ENCODE peak calls at places on chromosomes 11 and 22, in eight cellular contexts. One of them, this sample, is unnamed.
A peak's percentile ranks its signal among the peaks of the same experiment; 100 is the strongest.

GRCh38 chr11:58919561-58919960 is 19.7 kb upstream of the GLYATL1 start:
- DNase-seq in fibroblast of the aortic adventitia: peak; percentile 71
- DNase-seq in A549: no peak
- DNase-seq in OCI-LY7: no peak
- DNase-seq in cardiac muscle cell: no peak
- DNase-seq in progenitor cell of endocrine pancreas: no peak
- DNase-seq in mammary epithelial cell: no peak
- DNase-seq in choroid plexus epithelial cell: peak; percentile 15
- DNase-seq in this sample: no peak

GRCh38 chr11:70201876-70202861 is 927 bp upstream of the FADD start:
- DNase-seq in cardiac muscle cell: no peak
- DNase-seq in fibroblast of the aortic adventitia: peak; percentile 47
- DNase-seq in choroid plexus epithelial cell: peak; percentile 61
- DNase-seq in OCI-LY7: no peak
- DNase-seq in A549: no peak
- DNase-seq in mammary epithelial cell: no peak
- DNase-seq in progenitor cell of endocrine pancreas: no peak
- DNase-seq in this sample: no peak

GRCh38 chr11:126522152-126522551 is 166.7 kb downstream of the ST3GAL4 start:
- DNase-seq in fibroblast of the aortic adventitia: peak; percentile 2
- DNase-seq in choroid plexus epithelial cell: no peak
- DNase-seq in A549: peak; percentile 20
- DNase-seq in cardiac muscle cell: no peak
- DNase-seq in OCI-LY7: no peak
- DNase-seq in progenitor cell of endocrine pancreas: no peak
- DNase-seq in mammary epithelial cell: no peak
- DNase-seq in this sample: no peak

GRCh38 chr22:39234157-39234793 is 10.5 kb downstream of the PDGFB start:
- DNase-seq in A549: no peak
- DNase-seq in progenitor cell of endocrine pancreas: no peak
- DNase-seq in cardiac muscle cell: no peak
- DNase-seq in fibroblast of the aortic adventitia: no peak
- DNase-seq in choroid plexus epithelial cell: peak; percentile 72
- DNase-seq in OCI-LY7: no peak
- DNase-seq in mammary epithelial cell: no peak
- DNase-seq in this sample: no peak

GRCh38 chr22:48919851-48920589 is 907.7 kb downstream of the BRD1 start:
- DNase-seq in fibroblast of the aortic adventitia: no peak
- DNase-seq in choroid plexus epithelial cell: no peak
- DNase-seq in A549: no peak
- DNase-seq in mammary epithelial cell: no peak
- DNase-seq in OCI-LY7: no peak
- DNase-seq in cardiac muscle cell: no peak
- DNase-seq in progenitor cell of endocrine pancreas: no peak
- DNase-seq in this sample: no peak

GRCh38 chr11:27506200-27507182 is at the start of gene LIN7C:
- DNase-seq in choroid plexus epithelial cell: peak; percentile 96
- DNase-seq in cardiac muscle cell: peak; percentile 97
- DNase-seq in mammary epithelial cell: peak; percentile 92
- DNase-seq in OCI-LY7: peak; percentile 97
- DNase-seq in fibroblast of the aortic adventitia: peak; percentile 94
- DNase-seq in A549: peak; percentile 96
- DNase-seq in progenitor cell of endocrine pancreas: peak; percentile 91
- DNase-seq in this sample: peak; percentile 89

GRCh38 chr22:23075050-23075449 is 4.7 kb downstream of the GNAZ start:
- DNase-seq in cardiac muscle cell: no peak
- DNase-seq in OCI-LY7: no peak
- DNase-seq in mammary epithelial cell: no peak
- DNase-seq in choroid plexus epithelial cell: no peak
- DNase-seq in progenitor cell of endocrine pancreas: no peak
- DNase-seq in fibroblast of the aortic adventitia: no peak
- DNase-seq in A549: no peak
- DNase-seq in this sample: no peak

GRCh38 chr11:116732740-116733385 is 39.9 kb downstream of the BUD13 start:
- DNase-seq in OCI-LY7: peak; percentile 73
- DNase-seq in mammary epithelial cell: peak; percentile 40
- DNase-seq in fibroblast of the aortic adventitia: peak; percentile 70
- DNase-seq in progenitor cell of endocrine pancreas: peak; percentile 50
- DNase-seq in choroid plexus epithelial cell: peak; percentile 84
- DNase-seq in cardiac muscle cell: peak; percentile 82
- DNase-seq in A549: peak; percentile 62
- DNase-seq in this sample: peak; percentile 89

GRCh38 chr11:124114942-124115781 is at the start of gene VWA5A:
- DNase-seq in mammary epithelial cell: peak; percentile 90
- DNase-seq in cardiac muscle cell: peak; percentile 83
- DNase-seq in choroid plexus epithelial cell: peak; percentile 93
- DNase-seq in fibroblast of the aortic adventitia: peak; percentile 89
- DNase-seq in OCI-LY7: peak; percentile 61
- DNase-seq in progenitor cell of endocrine pancreas: no peak
- DNase-seq in A549: peak; percentile 52
- DNase-seq in this sample: peak; percentile 75

GRCh38 chr11:123216249-123216648 is 21.2 kb upstream of the CLMP start:
- DNase-seq in fibroblast of the aortic adventitia: no peak
- DNase-seq in choroid plexus epithelial cell: no peak
- DNase-seq in A549: no peak
- DNase-seq in progenitor cell of endocrine pancreas: no peak
- DNase-seq in OCI-LY7: no peak
- DNase-seq in cardiac muscle cell: no peak
- DNase-seq in mammary epithelial cell: no peak
- DNase-seq in this sample: no peak

GRCh38 chr11:128865490-128865889 is 1.6 kb downstream of the KCNJ1 start:
- DNase-seq in mammary epithelial cell: peak; percentile 40
- DNase-seq in A549: no peak
- DNase-seq in OCI-LY7: no peak
- DNase-seq in cardiac muscle cell: no peak
- DNase-seq in choroid plexus epithelial cell: no peak
- DNase-seq in progenitor cell of endocrine pancreas: no peak
- DNase-seq in fibroblast of the aortic adventitia: no peak
- DNase-seq in this sample: no peak

GRCh38 chr11:126059238-126059761 is 3.4 kb downstream of the CDON start:
- DNase-seq in mammary epithelial cell: no peak
- DNase-seq in A549: no peak
- DNase-seq in choroid plexus epithelial cell: no peak
- DNase-seq in progenitor cell of endocrine pancreas: no peak
- DNase-seq in fibroblast of the aortic adventitia: no peak
- DNase-seq in cardiac muscle cell: no peak
- DNase-seq in OCI-LY7: no peak
- DNase-seq in this sample: no peak

GRCh38 chr11:26741036-26741435 is 19.2 kb upstream of the SLC5A12 start:
- DNase-seq in progenitor cell of endocrine pancreas: no peak
- DNase-seq in A549: no peak
- DNase-seq in OCI-LY7: no peak
- DNase-seq in fibroblast of the aortic adventitia: peak; percentile 58
- DNase-seq in choroid plexus epithelial cell: peak; percentile 75
- DNase-seq in mammary epithelial cell: no peak
- DNase-seq in cardiac muscle cell: no peak
- DNase-seq in this sample: no peak

GRCh38 chr11:2089536-2090165 is 49.5 kb downstream of the IGF2 start:
- DNase-seq in OCI-LY7: peak; percentile 73
- DNase-seq in choroid plexus epithelial cell: peak; percentile 58
- DNase-seq in A549: peak; percentile 76
- DNase-seq in progenitor cell of endocrine pancreas: no peak
- DNase-seq in mammary epithelial cell: peak; percentile 31
- DNase-seq in fibroblast of the aortic adventitia: peak; percentile 7
- DNase-seq in cardiac muscle cell: no peak
- DNase-seq in this sample: peak; percentile 69

GRCh38 chr11:48028909-48029685 is 48.7 kb downstream of the PTPRJ start:
- DNase-seq in choroid plexus epithelial cell: peak; percentile 62
- DNase-seq in mammary epithelial cell: no peak
- DNase-seq in A549: no peak
- DNase-seq in fibroblast of the aortic adventitia: peak; percentile 46
- DNase-seq in cardiac muscle cell: no peak
- DNase-seq in OCI-LY7: peak; percentile 58
- DNase-seq in progenitor cell of endocrine pancreas: no peak
- DNase-seq in this sample: no peak

GRCh38 chr11:65216830-65217229 is 35.1 kb downstream of the CAPN1 start:
- DNase-seq in choroid plexus epithelial cell: no peak
- DNase-seq in A549: no peak
- DNase-seq in fibroblast of the aortic adventitia: no peak
- DNase-seq in progenitor cell of endocrine pancreas: no peak
- DNase-seq in OCI-LY7: no peak
- DNase-seq in cardiac muscle cell: no peak
- DNase-seq in mammary epithelial cell: no peak
- DNase-seq in this sample: no peak

DNA sequence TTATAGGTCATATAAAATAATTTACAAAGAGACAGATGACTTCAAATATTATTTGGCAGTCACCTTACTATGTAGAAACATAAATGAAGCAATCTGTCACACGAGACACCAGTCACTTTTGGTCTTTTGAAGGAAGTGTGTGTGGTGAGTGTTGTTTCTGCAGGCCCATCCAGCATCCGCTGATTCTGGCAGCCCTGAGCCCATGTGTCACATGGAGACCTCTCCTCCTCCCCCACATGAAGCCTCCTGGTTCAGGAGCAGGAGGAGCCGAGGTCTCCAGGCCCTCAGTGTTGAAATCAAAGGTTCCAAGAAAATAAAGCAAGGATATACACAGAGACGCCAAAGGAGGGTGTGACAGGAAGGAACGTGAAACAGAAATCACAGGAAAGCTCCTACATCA is 60.1 kb downstream of the ARFGAP3 start:
- DNase-seq in mammary epithelial cell: no peak
- DNase-seq in cardiac muscle cell: no peak
- DNase-seq in A549: no peak
- DNase-seq in OCI-LY7: no peak
- DNase-seq in progenitor cell of endocrine pancreas: no peak
- DNase-seq in fibroblast of the aortic adventitia: no peak
- DNase-seq in choroid plexus epithelial cell: peak; percentile 48
- DNase-seq in this sample: no peak
- TF ChIP-seq CTCF in mammary epithelial cell: no peak
- TF ChIP-seq CTCF in cardiac muscle cell: no peak
- TF ChIP-seq CTCF in A549: no peak
- TF ChIP-seq CTCF in OCI-LY7: no peak
- TF ChIP-seq CTCF in progenitor cell of endocrine pancreas: no peak
- TF ChIP-seq CTCF in fibroblast of the aortic adventitia: no peak
- TF ChIP-seq CTCF in choroid plexus epithelial cell: no peak
- TF ChIP-seq CTCF in this sample: no peak

DNA sequence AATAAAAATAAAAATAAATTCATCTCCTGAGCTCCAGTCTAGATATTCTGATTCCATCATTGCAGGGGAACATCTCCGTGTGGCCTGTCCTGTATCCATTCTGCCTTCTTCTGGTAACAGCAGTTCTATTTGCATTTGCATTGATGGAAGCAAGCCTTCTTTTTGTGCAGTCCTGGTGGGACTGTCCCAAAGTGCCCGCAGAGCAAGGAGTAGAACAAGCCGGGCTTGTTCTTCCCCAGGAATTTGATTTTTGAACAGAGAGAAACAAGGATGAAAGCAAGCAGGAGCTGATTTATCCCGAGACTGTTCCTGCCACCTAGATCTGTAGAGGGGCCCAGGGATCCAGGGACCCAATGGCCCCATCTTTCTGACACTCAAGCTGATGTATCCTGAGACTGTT is 65.4 kb downstream of the SYN3 start:
- DNase-seq in mammary epithelial cell: no peak
- DNase-seq in fibroblast of the aortic adventitia: no peak
- DNase-seq in A549: no peak
- DNase-seq in OCI-LY7: no peak
- DNase-seq in cardiac muscle cell: no peak
- DNase-seq in progenitor cell of endocrine pancreas: no peak
- DNase-seq in choroid plexus epithelial cell: no peak
- DNase-seq in this sample: no peak
- TF ChIP-seq CTCF in mammary epithelial cell: no peak
- TF ChIP-seq CTCF in fibroblast of the aortic adventitia: no peak
- TF ChIP-seq CTCF in A549: no peak
- TF ChIP-seq CTCF in OCI-LY7: no peak
- TF ChIP-seq CTCF in cardiac muscle cell: no peak
- TF ChIP-seq CTCF in progenitor cell of endocrine pancreas: no peak
- TF ChIP-seq CTCF in choroid plexus epithelial cell: no peak
- TF ChIP-seq CTCF in this sample: no peak

GRCh38 chr22:20109411-20110358 is 6.2 kb upstream of the RANBP1 start:
- DNase-seq in cardiac muscle cell: no peak
- DNase-seq in A549: no peak
- DNase-seq in progenitor cell of endocrine pancreas: no peak
- DNase-seq in mammary epithelial cell: no peak
- DNase-seq in fibroblast of the aortic adventitia: no peak
- DNase-seq in OCI-LY7: no peak
- DNase-seq in choroid plexus epithelial cell: no peak
- DNase-seq in this sample: no peak

GRCh38 chr22:20110359-20110985 is 5.4 kb upstream of the RANBP1 start:
- DNase-seq in A549: no peak
- DNase-seq in cardiac muscle cell: no peak
- DNase-seq in OCI-LY7: no peak
- DNase-seq in mammary epithelial cell: no peak
- DNase-seq in choroid plexus epithelial cell: no peak
- DNase-seq in fibroblast of the aortic adventitia: no peak
- DNase-seq in progenitor cell of endocrine pancreas: no peak
- DNase-seq in this sample: no peak

GRCh38 chr22:20112623-20113511 is 3.0 kb upstream of the RANBP1 start:
- DNase-seq in OCI-LY7: no peak
- DNase-seq in A549: no peak
- DNase-seq in progenitor cell of endocrine pancreas: no peak
- DNase-seq in cardiac muscle cell: no peak
- DNase-seq in mammary epithelial cell: no peak
- DNase-seq in fibroblast of the aortic adventitia: no peak
- DNase-seq in choroid plexus epithelial cell: no peak
- DNase-seq in this sample: no peak

GRCh38 chr22:20111689-20112622 is 3.9 kb upstream of the RANBP1 start:
- DNase-seq in mammary epithelial cell: no peak
- DNase-seq in progenitor cell of endocrine pancreas: no peak
- DNase-seq in fibroblast of the aortic adventitia: no peak
- DNase-seq in A549: no peak
- DNase-seq in cardiac muscle cell: no peak
- DNase-seq in OCI-LY7: no peak
- DNase-seq in choroid plexus epithelial cell: no peak
- DNase-seq in this sample: no peak

DNA sequence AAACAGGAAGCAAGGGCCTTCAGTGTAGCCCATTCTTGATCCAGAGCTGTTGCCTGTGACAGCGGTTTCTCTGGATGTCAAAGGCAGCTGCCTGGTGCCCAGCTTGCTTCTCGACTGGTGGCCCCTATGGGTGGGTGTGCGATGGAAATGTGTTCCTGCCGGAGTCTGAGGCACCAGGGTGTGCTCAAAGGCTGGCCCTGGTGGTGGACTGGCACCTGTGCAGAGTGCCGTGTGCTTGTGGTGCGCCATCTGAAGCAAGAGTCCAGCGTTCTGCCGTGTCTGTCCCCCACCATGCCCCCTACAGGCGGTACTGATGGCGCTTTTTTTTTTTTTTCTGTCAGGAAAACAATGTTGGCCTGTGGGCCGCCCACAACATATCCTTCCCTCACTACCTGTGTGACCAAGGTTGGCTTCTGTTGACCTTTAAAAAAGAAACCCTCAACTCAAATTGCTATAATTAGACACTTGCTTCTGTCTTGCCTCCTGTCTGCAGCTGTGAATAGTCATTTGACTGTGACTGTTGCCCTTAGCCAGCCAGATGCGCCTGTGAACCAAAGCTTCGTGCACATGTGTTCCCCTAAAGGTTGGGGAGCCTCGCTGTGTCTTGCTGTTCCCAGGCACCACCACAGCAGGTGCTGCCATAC is 4.7 kb upstream of the RANBP1 start:
- DNase-seq in progenitor cell of endocrine pancreas: no peak
- DNase-seq in A549: peak; percentile 65
- DNase-seq in choroid plexus epithelial cell: peak; percentile 33
- DNase-seq in cardiac muscle cell: peak; percentile 37
- DNase-seq in OCI-LY7: peak; percentile 67
- DNase-seq in fibroblast of the aortic adventitia: no peak
- DNase-seq in mammary epithelial cell: no peak
- DNase-seq in this sample: peak; percentile 60
- TF ChIP-seq CTCF in progenitor cell of endocrine pancreas: peak; percentile 52
- TF ChIP-seq CTCF in A549: peak; percentile 25
- TF ChIP-seq CTCF in choroid plexus epithelial cell: peak; percentile 56
- TF ChIP-seq CTCF in cardiac muscle cell: peak; percentile 38
- TF ChIP-seq CTCF in OCI-LY7: peak; percentile 79
- TF ChIP-seq CTCF in fibroblast of the aortic adventitia: peak; percentile 34
- TF ChIP-seq CTCF in mammary epithelial cell: peak; percentile 38
- TF ChIP-seq CTCF in this sample: peak; percentile 51

GRCh38 chr11:104332110-104332509 is 168.2 kb upstream of the PDGFD start:
- DNase-seq in mammary epithelial cell: no peak
- DNase-seq in choroid plexus epithelial cell: peak; percentile 35
- DNase-seq in progenitor cell of endocrine pancreas: no peak
- DNase-seq in fibroblast of the aortic adventitia: no peak
- DNase-seq in A549: peak; percentile 30
- DNase-seq in OCI-LY7: peak; percentile 36
- DNase-seq in cardiac muscle cell: peak; percentile 38
- DNase-seq in this sample: no peak
- TF ChIP-seq CTCF in mammary epithelial cell: peak; percentile 17
- TF ChIP-seq CTCF in choroid plexus epithelial cell: peak; percentile 64
- TF ChIP-seq CTCF in progenitor cell of endocrine pancreas: peak; percentile 52
- TF ChIP-seq CTCF in fibroblast of the aortic adventitia: no peak
- TF ChIP-seq CTCF in A549: no peak
- TF ChIP-seq CTCF in OCI-LY7: peak; percentile 79
- TF ChIP-seq CTCF in cardiac muscle cell: peak; percentile 25
- TF ChIP-seq CTCF in this sample: peak; percentile 50

This sample was measured in GM13977.